ENCODE peak calls at places on chromosomes 11 and 22, in four cellular contexts. One of them, this sample, is unnamed.

GRCh38 chr11:19954899-19955298 is 205.4 kb downstream of the DBX1 start:
- DNase-seq in ovary: no peak
- DNase-seq in body of pancreas: peak; percentile 53
- DNase-seq in left ventricle myocardium inferior: no peak
- DNase-seq in this sample: no peak

GRCh38 chr11:116207781-116208180 is 565.0 kb downstream of the BUD13 start:
- DNase-seq in body of pancreas: no peak
- DNase-seq in left ventricle myocardium inferior: no peak
- DNase-seq in ovary: no peak
- DNase-seq in this sample: no peak

GRCh38 chr11:43959321-43959995 is 17.0 kb downstream of the C11orf96 start:
- DNase-seq in left ventricle myocardium inferior: no peak
- DNase-seq in body of pancreas: no peak
- DNase-seq in ovary: no peak
- DNase-seq in this sample: no peak

GRCh38 chr22:46471901-46472721 is 65.3 kb downstream of the CELSR1 start:
- DNase-seq in left ventricle myocardium inferior: no peak
- DNase-seq in ovary: no peak
- DNase-seq in body of pancreas: no peak
- DNase-seq in this sample: no peak

GRCh38 chr22:36204001-36204640 is 2.5 kb upstream of the APOL4 start:
- DNase-seq in ovary: no peak
- DNase-seq in body of pancreas: no peak
- DNase-seq in left ventricle myocardium inferior: no peak
- DNase-seq in this sample: no peak

GRCh38 chr11:94149435-94149834 is 20.8 kb downstream of the PANX1 start:
- DNase-seq in ovary: no peak
- DNase-seq in body of pancreas: no peak
- DNase-seq in left ventricle myocardium inferior: no peak
- DNase-seq in this sample: no peak

GRCh38 chr11:129316781-129317180 is 58.9 kb upstream of the BARX2 start:
- DNase-seq in body of pancreas: no peak
- DNase-seq in ovary: no peak
- DNase-seq in left ventricle myocardium inferior: no peak
- DNase-seq in this sample: no peak

GRCh38 chr11:18036456-18036855 is 9.6 kb downstream of the TPH1 start:
- DNase-seq in left ventricle myocardium inferior: no peak
- DNase-seq in ovary: no peak
- DNase-seq in body of pancreas: no peak
- DNase-seq in this sample: no peak

GRCh38 chr11:87466228-87466627 is 428.5 kb downstream of the TMEM135 start:
- DNase-seq in ovary: no peak
- DNase-seq in body of pancreas: no peak
- DNase-seq in left ventricle myocardium inferior: no peak
- DNase-seq in this sample: no peak

GRCh38 chr11:123020968-123021367 is 39.3 kb upstream of the BSX start:
- DNase-seq in ovary: no peak
- DNase-seq in left ventricle myocardium inferior: no peak
- DNase-seq in body of pancreas: peak; percentile 9
- DNase-seq in this sample: no peak

GRCh38 chr22:49405590-49405989 is 422.1 kb downstream of the BRD1 start:
- DNase-seq in left ventricle myocardium inferior: no peak
- DNase-seq in ovary: no peak
- DNase-seq in body of pancreas: no peak
- DNase-seq in this sample: no peak

GRCh38 chr11:82003671-82004148 is 730.0 kb downstream of the FAM181B start:
- DNase-seq in body of pancreas: peak; percentile 17
- DNase-seq in ovary: no peak
- DNase-seq in left ventricle myocardium inferior: no peak
- DNase-seq in this sample: no peak

GRCh38 chr11:111918390-111919256 is at the start of gene C11orf52:
- DNase-seq in left ventricle myocardium inferior: no peak
- DNase-seq in body of pancreas: peak; percentile 95
- DNase-seq in ovary: peak; percentile 45
- DNase-seq in this sample: no peak

GRCh38 chr22:29658171-29658570 is 54.7 kb downstream of the NF2 start:
- DNase-seq in body of pancreas: no peak
- DNase-seq in ovary: no peak
- DNase-seq in left ventricle myocardium inferior: no peak
- DNase-seq in this sample: no peak

GRCh38 chr11:69601346-69601975 is 39.5 kb upstream of the CCND1 start:
- DNase-seq in body of pancreas: no peak
- DNase-seq in left ventricle myocardium inferior: no peak
- DNase-seq in ovary: no peak
- DNase-seq in this sample: no peak

GRCh38 chr22:20531404-20532181 is 24.2 kb downstream of the MED15 start:
- DNase-seq in body of pancreas: peak; percentile 32
- DNase-seq in left ventricle myocardium inferior: peak; percentile 46
- DNase-seq in ovary: no peak
- DNase-seq in this sample: no peak

GRCh38 chr11:125441648-125442410 is 54.2 kb downstream of the FEZ1 start:
- DNase-seq in body of pancreas: no peak
- DNase-seq in left ventricle myocardium inferior: no peak
- DNase-seq in ovary: no peak
- DNase-seq in this sample: no peak

GRCh38 chr11:17640493-17641164 is 78.7 kb upstream of the MYOD1 start:
- DNase-seq in left ventricle myocardium inferior: no peak
- DNase-seq in ovary: no peak
- DNase-seq in body of pancreas: no peak
- DNase-seq in this sample: no peak

GRCh38 chr11:61004037-61004641 is 32.7 kb downstream of the CD6 start:
- DNase-seq in left ventricle myocardium inferior: no peak
- DNase-seq in ovary: peak; percentile 81
- DNase-seq in body of pancreas: no peak
- DNase-seq in this sample: peak; percentile 55

GRCh38 chr11:128733440-128734115 is 39.7 kb downstream of the FLI1 start:
- DNase-seq in body of pancreas: no peak
- DNase-seq in left ventricle myocardium inferior: no peak
- DNase-seq in ovary: no peak
- DNase-seq in this sample: peak; percentile 55

GRCh38 chr11:10797561-10797960 is 11.2 kb downstream of the EIF4G2 start:
- DNase-seq in left ventricle myocardium inferior: no peak
- DNase-seq in body of pancreas: no peak
- DNase-seq in ovary: no peak
- DNase-seq in this sample: no peak

GRCh38 chr11:10792385-10793068 is 16.2 kb downstream of the EIF4G2 start:
- DNase-seq in left ventricle myocardium inferior: peak; percentile 87
- DNase-seq in body of pancreas: peak; percentile 91
- DNase-seq in ovary: peak; percentile 87
- DNase-seq in this sample: peak; percentile 73

GRCh38 chr11:10793470-10794255 is 15.1 kb downstream of the EIF4G2 start:
- DNase-seq in body of pancreas: no peak
- DNase-seq in left ventricle myocardium inferior: no peak
- DNase-seq in ovary: no peak
- DNase-seq in this sample: no peak

GRCh38 chr11:10798330-10798980 is 10.3 kb downstream of the EIF4G2 start:
- DNase-seq in ovary: no peak
- DNase-seq in body of pancreas: no peak
- DNase-seq in left ventricle myocardium inferior: no peak
- DNase-seq in this sample: no peak

DNA sequence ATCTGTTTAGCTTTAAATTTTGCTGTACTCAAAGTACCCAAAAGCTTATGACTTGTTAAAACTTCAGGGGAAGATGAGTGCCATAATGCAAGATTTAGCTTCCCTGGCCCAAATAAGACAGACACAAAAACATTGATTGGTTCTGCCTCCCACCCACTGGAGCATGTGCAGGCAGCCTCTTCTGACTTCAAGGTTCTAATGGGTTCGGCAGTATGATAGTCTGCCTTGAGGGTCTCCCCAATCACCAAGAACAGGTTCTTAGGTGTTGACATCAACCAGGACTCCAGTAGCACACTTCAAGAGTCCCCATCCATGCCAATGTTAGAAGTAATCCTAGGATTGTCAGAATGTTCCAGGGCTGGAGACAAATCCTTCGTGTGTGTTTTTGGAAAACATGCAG is 12.5 kb downstream of the EIF4G2 start:
- DNase-seq in body of pancreas: no peak
- DNase-seq in left ventricle myocardium inferior: no peak
- DNase-seq in ovary: no peak
- DNase-seq in this sample: no peak
- H3K36me3 ChIP-seq in body of pancreas: peaks cover 33% of the 10 kb centered on the region
- H3K36me3 ChIP-seq in left ventricle myocardium inferior: peaks cover 59% of the 10 kb centered on the region
- H3K36me3 ChIP-seq in ovary: no peaks in the 10 kb centered on the region
- H3K36me3 ChIP-seq in this sample: peaks cover 46% of the 10 kb centered on the region

GRCh38 chr11:67378544-67378943 is 5.1 kb upstream of the CLCF1 start:
- DNase-seq in left ventricle myocardium inferior: no peak
- DNase-seq in ovary: no peak
- DNase-seq in body of pancreas: no peak
- DNase-seq in this sample: no peak
- H3K27ac ChIP-seq in left ventricle myocardium inferior: no peak overlapping the region
- H3K27ac ChIP-seq in ovary: no peak overlapping the region
- H3K27ac ChIP-seq in body of pancreas: no peak overlapping the region
- H3K27ac ChIP-seq in this sample: no peak overlapping the region

GRCh38 chr11:34068098-34068497 is 16.6 kb downstream of the CAPRIN1 start:
- DNase-seq in left ventricle myocardium inferior: no peak
- DNase-seq in body of pancreas: no peak
- DNase-seq in ovary: no peak
- DNase-seq in this sample: no peak
- H3K36me3 ChIP-seq in left ventricle myocardium inferior: peaks cover 27% of the 10 kb centered on the region
- H3K36me3 ChIP-seq in body of pancreas: no peaks in the 10 kb centered on the region
- H3K36me3 ChIP-seq in ovary: no peaks in the 10 kb centered on the region
- H3K36me3 ChIP-seq in this sample: peaks cover 12% of the 10 kb centered on the region

GRCh38 chr11:75150079-75150478 is 828 bp upstream of the SLCO2B1 start:
- DNase-seq in ovary: no peak
- DNase-seq in body of pancreas: no peak
- DNase-seq in left ventricle myocardium inferior: no peak
- DNase-seq in this sample: no peak
- H3K27ac ChIP-seq in ovary: no peak overlapping the region
- H3K27ac ChIP-seq in body of pancreas: no peak overlapping the region
- H3K27ac ChIP-seq in left ventricle myocardium inferior: peak overlapping the region; percentile 75
- H3K27ac ChIP-seq in this sample: no peak overlapping the region

GRCh38 chr11:113263458-113264095 is 50.8 kb upstream of the TTC12 start:
- DNase-seq in body of pancreas: no peak
- DNase-seq in left ventricle myocardium inferior: no peak
- DNase-seq in ovary: no peak
- DNase-seq in this sample: no peak
- H3K36me3 ChIP-seq in body of pancreas: no peaks in the 10 kb centered on the region
- H3K36me3 ChIP-seq in left ventricle myocardium inferior: no peaks in the 10 kb centered on the region
- H3K36me3 ChIP-seq in ovary: no peaks in the 10 kb centered on the region
- H3K36me3 ChIP-seq in this sample: no peaks in the 10 kb centered on the region

GRCh38 chr11:1384206-1384965 is 5.3 kb upstream of the BRSK2 start:
- DNase-seq in ovary: no peak
- DNase-seq in left ventricle myocardium inferior: no peak
- DNase-seq in body of pancreas: no peak
- DNase-seq in this sample: no peak
- H3K27ac ChIP-seq in ovary: no peak overlapping the region
- H3K27ac ChIP-seq in left ventricle myocardium inferior: no peak overlapping the region
- H3K27ac ChIP-seq in body of pancreas: no peak overlapping the region
- H3K27ac ChIP-seq in this sample: no peak overlapping the region

DNA sequence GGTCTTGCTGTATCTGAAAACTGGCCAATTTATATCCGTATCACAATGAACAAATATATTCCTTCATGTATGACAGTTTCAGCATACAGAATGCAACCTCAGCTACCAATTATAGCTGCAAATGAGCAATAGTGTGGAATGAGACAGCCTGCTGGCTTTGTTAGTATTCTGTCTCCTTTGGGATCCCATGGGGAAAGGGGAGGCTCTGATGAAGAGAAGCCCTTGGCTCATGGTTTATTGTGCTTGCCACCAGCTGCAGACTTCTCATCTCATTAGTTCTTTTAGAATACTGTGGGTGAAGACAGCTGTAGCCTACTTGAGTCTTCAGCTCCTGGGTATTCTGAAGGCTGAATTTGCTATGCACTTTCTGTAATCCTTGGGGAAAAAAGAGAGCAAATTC is 42.4 kb downstream of the PITPNB start:
- DNase-seq in left ventricle myocardium inferior: no peak
- DNase-seq in body of pancreas: no peak
- DNase-seq in ovary: no peak
- DNase-seq in this sample: no peak
- H3K36me3 ChIP-seq in left ventricle myocardium inferior: peaks cover 15% of the 10 kb centered on the region
- H3K36me3 ChIP-seq in body of pancreas: no peaks in the 10 kb centered on the region
- H3K36me3 ChIP-seq in ovary: no peaks in the 10 kb centered on the region
- H3K36me3 ChIP-seq in this sample: peaks cover 11% of the 10 kb centered on the region